ENCODE peak calls at places on chromosomes 11 and 22, in ten cellular contexts. I, B, U, J, C, E, Y, G, L and W are unnamed samples.

GRCh38 chr11:75577198-75577597 is 15.1 kb downstream of the SERPINH1 start:
- DNase-seq in E (no peak), C (no peak), L (no peak), G (peak), J (peak), I (peak), U (no peak), B (peak), Y (no peak), W (peak)

GRCh38 chr22:33529424-33530113 is 390.7 kb downstream of the LARGE1 start:
- DNase-seq in J (no peak), I (no peak), E (no peak), L (no peak), U (no peak), G (no peak), C (no peak), Y (no peak), B (no peak), W (no peak)

GRCh38 chr22:27583930-27584329 is 217.6 kb downstream of the MN1 start:
- DNase-seq in B (no peak), U (no peak), E (no peak), I (no peak), Y (no peak), C (no peak), G (no peak), J (no peak), L (no peak), W (no peak)

GRCh38 chr11:59025097-59025496 is 61.0 kb upstream of the GLYATL1B start:
- DNase-seq in E (no peak), I (no peak), L (peak), Y (no peak), B (no peak), G (peak), C (no peak), U (no peak), J (no peak), W (peak)

GRCh38 chr11:12241401-12241800 is 131.0 kb downstream of the MICAL2 start:
- DNase-seq in G (peak), I (no peak), C (no peak), L (no peak), Y (no peak), U (no peak), E (no peak), B (no peak), J (no peak), W (no peak)

GRCh38 chr11:13343931-13344717 is 66.5 kb downstream of the BMAL1 start:
- DNase-seq in C (no peak), B (peak), I (peak), J (peak), Y (no peak), U (no peak), G (peak), E (no peak), L (peak), W (peak)

GRCh38 chr22:32701021-32701420 is 100.5 kb upstream of the TIMP3 start:
- DNase-seq in J (no peak), Y (no peak), E (no peak), I (no peak), G (no peak), B (no peak), U (no peak), L (no peak), C (no peak), W (no peak)

GRCh38 chr11:9148035-9148434 is 56.6 kb upstream of the SCUBE2 start:
- DNase-seq in G (no peak), L (no peak), E (no peak), J (no peak), B (no peak), I (no peak), C (no peak), Y (no peak), U (no peak), W (no peak)

GRCh38 chr11:97974798-97975498 is 1045.8 kb upstream of the CNTN5 start:
- DNase-seq in I (no peak), L (no peak), G (no peak), U (no peak), E (no peak), C (no peak), B (no peak), J (no peak), Y (no peak), W (no peak)

GRCh38 chr22:24985824-24986214 is 33.3 kb downstream of the KIAA1671 start:
- DNase-seq in I (no peak), B (no peak), E (no peak), U (no peak), Y (no peak), G (no peak), J (no peak), L (peak), C (no peak), W (no peak)

GRCh38 chr11:78030429-78031325 is 7.6 kb upstream of the KCTD14 start:
- DNase-seq in Y (no peak), U (peak), G (peak), L (peak), J (no peak), E (no peak), I (no peak), C (no peak), B (peak), W (peak)

GRCh38 chr22:31659246-31659645 is 2.8 kb downstream of the PISD start:
- DNase-seq in L (no peak), U (no peak), I (no peak), Y (no peak), G (no peak), J (no peak), B (no peak), E (no peak), C (no peak), W (no peak)

GRCh38 chr11:110134120-110134519 is 40.9 kb downstream of the ZC3H12C start:
- DNase-seq in Y (no peak), J (no peak), E (no peak), U (no peak), L (no peak), I (no peak), B (no peak), C (no peak), G (no peak), W (no peak)

GRCh38 chr11:3841426-3842304 is 906 bp upstream of the RHOG start:
- DNase-seq in G (peak), U (peak), L (peak), C (peak), J (no peak), I (peak), E (peak), B (peak), Y (peak), W (peak)

GRCh38 chr11:118876261-118876660 is 7.4 kb upstream of the CXCR5 start:
- DNase-seq in U (no peak), B (no peak), C (no peak), G (no peak), J (no peak), L (no peak), E (no peak), Y (no peak), I (no peak), W (no peak)

GRCh38 chr22:21832291-21833290 is 34.9 kb downstream of the MAPK1 start:
- DNase-seq in E (no peak), C (no peak), B (no peak), G (no peak), Y (no peak), L (no peak), J (no peak), U (no peak), I (peak), W (no peak)

GRCh38 chr22:50206599-50206998 is 5.8 kb downstream of the SELENOO start:
- DNase-seq in U (peak), G (no peak), C (no peak), I (peak), J (peak), Y (no peak), E (no peak), L (peak), B (peak), W (peak)

GRCh38 chr11:2154195-2154585 is 6.8 kb downstream of the INS start:
- DNase-seq in I (no peak), U (no peak), Y (no peak), G (no peak), J (no peak), E (no peak), L (no peak), B (no peak), C (no peak), W (no peak)

GRCh38 chr11:86580535-86580934 is 91.9 kb downstream of the ME3 start:
- DNase-seq in B (no peak), Y (no peak), U (no peak), E (no peak), L (no peak), G (no peak), J (no peak), C (no peak), I (no peak), W (no peak)

GRCh38 chr11:45272701-45273100 is 13.4 kb downstream of the SYT13 start:
- DNase-seq in J (no peak), E (no peak), C (no peak), L (no peak), B (no peak), Y (no peak), I (no peak), G (no peak), U (no peak), W (no peak)

GRCh38 chr11:130431337-130431773 is 2.9 kb upstream of the ADAMTS8 start:
- DNase-seq in E (peak), U (peak), L (peak), C (no peak), J (peak), Y (no peak), G (peak), B (peak), I (peak), W (peak)

GRCh38 chr11:91981995-91982394 is 242.6 kb upstream of the FAT3 start:
- DNase-seq in E (no peak), I (no peak), B (no peak), J (no peak), L (no peak), G (no peak), U (peak), C (no peak), Y (no peak), W (peak)

GRCh38 chr22:50190182-50190951 is 4.7 kb downstream of the TRABD start:
- DNase-seq in E (peak), C (peak), L (no peak), B (peak), Y (peak), J (peak), U (peak), I (peak), G (peak), W (peak)

GRCh38 chr11:69912911-69913451 is 93.8 kb upstream of the FGF3 start:
- DNase-seq in B (peak), J (peak), Y (no peak), E (peak), C (no peak), G (no peak), U (peak), L (no peak), I (no peak), W (peak)

GRCh38 chr22:17381237-17381913 is 12.1 kb downstream of the CECR2 start:
- DNase-seq in U (no peak), G (no peak), B (no peak), I (no peak), Y (no peak), L (peak), J (no peak), E (no peak), C (no peak), W (no peak)

GRCh38 chr22:20130319-20130718 is 1.3 kb upstream of the ZDHHC8 start:
- DNase-seq in I (no peak), U (no peak), L (no peak), Y (no peak), E (no peak), B (no peak), J (no peak), G (no peak), C (no peak), W (no peak)

GRCh38 chr22:35400335-35400680 is 368 bp downstream of the MCM5 start:
- DNase-seq in J (no peak), B (no peak), I (peak), C (no peak), G (no peak), L (no peak), U (no peak), E (no peak), Y (no peak), W (no peak)

GRCh38 chr22:25126510-25126909 is 73.1 kb upstream of the CRYBB3 start:
- DNase-seq in Y (no peak), U (no peak), G (no peak), L (no peak), J (no peak), C (no peak), I (no peak), B (no peak), E (no peak), W (no peak)

GRCh38 chr11:64571410-64572091 is 19.5 kb upstream of the SLC22A12 start:
- DNase-seq in I (peak), B (no peak), L (peak), C (no peak), Y (no peak), J (no peak), U (no peak), G (no peak), E (peak), W (peak)

GRCh38 chr11:126585388-126586302 is 230.2 kb downstream of the ST3GAL4 start:
- DNase-seq in L (no peak), U (peak), E (peak), C (no peak), Y (peak), G (peak), J (no peak), I (no peak), B (peak), W (peak)

GRCh38 chr22:17334054-17334453 is 35.2 kb upstream of the CECR2 start:
- DNase-seq in L (no peak), Y (no peak), C (no peak), G (no peak), I (no peak), J (no peak), U (no peak), B (no peak), E (no peak), W (no peak)

GRCh38 chr22:22974795-22975580 is 87.4 kb downstream of the IGLL5 start:
- DNase-seq in Y (no peak), L (no peak), E (no peak), U (no peak), C (no peak), G (no peak), B (no peak), J (no peak), I (no peak), W (no peak)

GRCh38 chr22:46592390-46592872 is 27.8 kb upstream of the GRAMD4 start:
- DNase-seq in E (no peak), L (no peak), B (no peak), J (no peak), Y (no peak), U (peak), G (no peak), I (peak), C (no peak), W (peak)

GRCh38 chr11:126824035-126824607 is 176.4 kb downstream of the KIRREL3 start:
- DNase-seq in E (no peak), I (no peak), U (no peak), B (no peak), J (no peak), C (no peak), G (no peak), L (no peak), Y (no peak), W (no peak)

GRCh38 chr22:46770726-46771125 is 8.3 kb downstream of the TBC1D22A start:
- DNase-seq in B (no peak), E (peak), L (no peak), C (no peak), I (no peak), Y (no peak), J (no peak), U (no peak), G (no peak), W (no peak)

GRCh38 chr22:50146440-50147228 is 23.9 kb upstream of the PANX2 start:
- DNase-seq in L (peak), G (peak), I (peak), U (peak), C (no peak), B (peak), E (peak), Y (no peak), J (no peak), W (peak)

GRCh38 chr22:35313311-35314121 is 13.8 kb downstream of the TOM1 start:
- DNase-seq in C (no peak), G (peak), L (peak), I (peak), U (peak), Y (no peak), E (peak), B (no peak), J (no peak), W (no peak)

GRCh38 chr11:44014968-44015623 is 32.7 kb upstream of the ACCSL start:
- DNase-seq in L (no peak), I (no peak), E (no peak), U (peak), C (no peak), B (no peak), J (no peak), G (no peak), Y (no peak), W (no peak)

GRCh38 chr22:31490496-31490925 is 869 bp upstream of the EIF4ENIF1 start:
- DNase-seq in Y (peak), E (no peak), C (peak), I (peak), J (peak), U (peak), G (peak), L (peak), B (peak), W (peak)

GRCh38 chr11:77345621-77346020 is 44.1 kb upstream of the GDPD4 start:
- DNase-seq in J (no peak), G (no peak), B (no peak), C (no peak), Y (no peak), U (no peak), L (no peak), E (no peak), I (no peak), W (no peak)

GRCh38 chr11:87926250-87926970 is 248.8 kb downstream of the RAB38 start:
- DNase-seq in B (no peak), E (no peak), U (no peak), L (no peak), Y (no peak), C (no peak), G (no peak), J (no peak), I (no peak), W (no peak)
- TF ChIP-seq POLR2AphosphoS5 in B (no peak), E (no peak), U (no peak), L (no peak), Y (no peak), C (no peak), G (no peak), J (no peak), I (no peak), W (no peak)

GRCh38 chr11:17019231-17019630 is 5.0 kb upstream of the PLEKHA7 start:
- DNase-seq in G (no peak), U (no peak), J (no peak), C (no peak), L (no peak), E (no peak), Y (no peak), I (no peak), B (no peak), W (no peak)
- H3K27ac ChIP-seq in G (no peak), U (no peak), J (no peak), C (no peak), L (no peak), E (no peak), Y (no peak), I (no peak), B (no peak), W (no peak)

GRCh38 chr11:22459053-22459452 is 120.9 kb downstream of the SLC17A6 start:
- DNase-seq in I (no peak), Y (no peak), C (no peak), G (no peak), E (no peak), B (no peak), U (no peak), J (no peak), L (no peak), W (no peak)

GRCh38 chr11:22458141-22458540 is 120.0 kb downstream of the SLC17A6 start:
- DNase-seq in B (no peak), G (no peak), I (no peak), E (no peak), L (no peak), J (no peak), C (no peak), U (no peak), Y (no peak), W (no peak)

GRCh38 chr11:22461626-22462025 is 123.4 kb downstream of the SLC17A6 start:
- DNase-seq in Y (no peak), G (no peak), J (no peak), B (no peak), U (no peak), L (no peak), C (no peak), E (no peak), I (no peak), W (no peak)

GRCh38 chr11:22456993-22457748 is 119.0 kb downstream of the SLC17A6 start:
- DNase-seq in Y (no peak), L (no peak), J (no peak), C (no peak), G (no peak), I (no peak), B (no peak), E (no peak), U (no peak), W (no peak)

DNA sequence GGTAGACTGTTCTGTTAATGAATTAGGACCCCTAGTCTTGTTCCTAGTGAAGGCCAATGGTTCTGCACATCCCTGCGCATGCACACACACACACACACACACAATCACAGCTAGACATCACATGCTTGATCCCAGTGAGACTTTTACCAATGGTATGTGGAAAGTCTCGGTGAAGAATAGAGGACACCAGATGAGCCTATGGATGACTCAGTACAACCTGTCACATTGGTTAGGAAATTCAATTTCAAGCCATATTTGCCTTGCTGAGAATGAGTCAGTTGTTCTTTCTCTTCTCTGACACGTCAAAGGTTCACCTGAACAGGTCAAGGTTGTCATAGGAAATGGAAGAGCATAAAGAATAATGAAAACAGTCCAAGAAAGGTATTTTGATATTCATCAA is 122.0 kb downstream of the SLC17A6 start:
- DNase-seq in U (no peak), B (no peak), G (no peak), J (no peak), Y (no peak), I (no peak), L (no peak), C (no peak), E (no peak), W (no peak)
- TF ChIP-seq EP300 in U (no peak), B (no peak), G (no peak), J (no peak), Y (no peak), I (no peak), L (no peak), C (no peak), E (no peak), W (no peak)

DNA sequence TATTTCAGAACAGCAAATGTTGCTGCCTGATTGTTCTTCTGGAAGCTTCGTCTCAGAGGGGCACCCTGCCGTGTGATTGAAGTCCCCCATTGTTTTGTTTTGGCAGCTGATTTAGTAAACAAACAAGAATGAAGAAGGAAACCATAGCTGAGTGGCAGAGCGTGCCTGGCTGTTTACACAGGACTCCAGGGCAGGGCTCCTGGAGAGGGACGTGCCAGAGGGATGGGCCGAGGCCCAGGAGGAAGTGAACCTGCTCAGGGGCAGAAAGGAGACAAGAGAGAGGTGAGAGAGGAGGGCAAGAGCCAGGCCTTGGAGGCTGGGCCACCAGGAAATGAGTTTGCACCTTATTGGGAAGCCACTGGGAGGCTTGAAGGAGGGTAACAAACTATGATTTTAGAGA is 85.5 kb upstream of the B3GAT1 start:
- DNase-seq in Y (no peak), I (no peak), B (no peak), L (no peak), E (no peak), G (peak), C (no peak), J (no peak), U (peak), W (peak)
- TF ChIP-seq POLR2AphosphoS5 in Y (no peak), I (no peak), B (no peak), L (no peak), E (no peak), G (peak), C (no peak), J (no peak), U (no peak), W (peak)

DNA sequence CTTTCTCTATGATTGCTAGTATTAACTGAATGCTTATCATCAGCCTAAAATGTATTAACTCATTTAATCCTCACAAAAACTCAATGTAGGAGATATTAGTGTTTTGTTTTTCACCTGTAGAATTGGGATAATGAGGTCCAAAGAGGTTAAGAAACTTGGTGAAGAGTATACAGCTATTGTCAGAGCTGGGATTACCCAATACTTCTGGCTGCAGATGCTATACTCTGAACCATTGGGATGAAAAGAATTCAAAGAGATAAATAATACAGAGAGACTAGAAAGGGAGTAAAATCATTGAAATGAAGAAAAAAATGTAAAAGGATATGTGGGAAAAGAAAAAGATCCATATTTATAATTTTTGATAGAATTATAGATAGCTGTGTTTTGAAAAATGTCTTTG is 137.1 kb downstream of the TRPC6 start:
- DNase-seq in B (no peak), J (no peak), C (no peak), Y (no peak), I (no peak), G (no peak), L (no peak), E (no peak), U (no peak), W (no peak)
- H3K27ac ChIP-seq in B (no peak), J (no peak), C (no peak), Y (no peak), I (no peak), G (no peak), L (no peak), E (no peak), U (no peak), W (no peak)

GRCh38 chr11:7911011-7911410 is 20.1 kb downstream of the OR10A6 start:
- DNase-seq in I (no peak), L (no peak), U (no peak), C (no peak), J (no peak), Y (no peak), G (no peak), E (no peak), B (no peak), W (no peak)
- TF ChIP-seq EP300 in I (no peak), L (no peak), U (no peak), C (no peak), J (no peak), Y (no peak), G (no peak), E (no peak), B (no peak), W (no peak)

GRCh38 chr11:46330154-46330886 is 16.9 kb upstream of the DGKZ start:
- DNase-seq in C (no peak), J (peak), L (no peak), Y (no peak), U (no peak), I (no peak), G (no peak), B (no peak), E (no peak), W (no peak)
- TF ChIP-seq POLR2AphosphoS5 in C (no peak), J (no peak), L (no peak), Y (no peak), U (no peak), I (no peak), G (no peak), B (no peak), E (no peak), W (no peak)